ENCODE peak calls at places on chromosomes 5 and 9, in six cellular contexts. J is SK-N-SH, C is mammary epithelial cell, O is fibroblast of lung, D is keratinocyte, W is HepG2. T is an unnamed sample. For H3K27me3 and H3K79me2, the result is how much of the 10 kb centered on the place peaks cover.

GRCh38 chr9:15104826-15105420 is 194.7 kb upstream of the FREM1 start:
- DNase-seq in J (peak), C (peak), O (peak), D (peak), W (peak), T (peak)

GRCh38 chr5:142151436-142152382 is 43.1 kb downstream of the NDFIP1 start:
- DNase-seq in J (peak), C (peak), O (peak), D (no peak), W (peak), T (peak)

GRCh38 chr9:105373723-105374122 is 74.1 kb upstream of the FSD1L start:
- DNase-seq in J (no peak), C (no peak), O (no peak), D (no peak), W (no peak), T (no peak)

GRCh38 chr5:59746261-59746765 is 147.2 kb downstream of the PDE4D start:
- DNase-seq in J (no peak), C (peak), O (peak), D (no peak), W (no peak), T (no peak)

GRCh38 chr5:134464988-134465855 is 53.5 kb upstream of the CDKN2AIPNL start:
- DNase-seq in J (no peak), C (peak), O (no peak), D (no peak), W (peak), T (no peak)

GRCh38 chr5:85716344-85717202 is 901.2 kb upstream of the COX7C start:
- DNase-seq in J (no peak), C (no peak), O (no peak), D (no peak), W (no peak), T (no peak)

GRCh38 chr9:132041825-132042224 is 37.8 kb downstream of the MED27 start:
- DNase-seq in J (peak), C (no peak), O (no peak), D (no peak), W (no peak), T (no peak)

GRCh38 chr5:78922879-78923621 is 62.1 kb downstream of the ARSB start:
- DNase-seq in J (no peak), C (no peak), O (no peak), D (no peak), W (no peak), T (no peak)

GRCh38 chr5:640461-641330 is 28.6 kb downstream of the CEP72 start:
- DNase-seq in J (no peak), C (no peak), O (no peak), D (no peak), W (no peak), T (no peak)

GRCh38 chr5:177131019-177131320 is 2.6 kb upstream of the NSD1 start:
- DNase-seq in J (no peak), C (no peak), O (no peak), D (no peak), W (no peak), T (no peak)

GRCh38 chr5:149062371-149063016 is 368 bp downstream of the SH3TC2 start:
- DNase-seq in J (no peak), C (peak), O (peak), D (peak), W (peak), T (no peak)

GRCh38 chr5:75639912-75640311 is 28.7 kb downstream of the ANKDD1B start:
- DNase-seq in J (no peak), C (peak), O (no peak), D (no peak), W (no peak), T (no peak)

GRCh38 chr5:131810510-131811249 is 13.9 kb upstream of the FNIP1 start:
- DNase-seq in J (peak), C (no peak), O (peak), D (no peak), W (peak), T (no peak)

GRCh38 chr9:124897570-124898460 is 35.9 kb downstream of the ARPC5L start:
- DNase-seq in J (no peak), C (no peak), O (no peak), D (no peak), W (peak), T (no peak)

GRCh38 chr5:145922059-145922458 is 14.3 kb upstream of the SH3RF2 start:
- DNase-seq in J (no peak), C (peak), O (no peak), D (no peak), W (no peak), T (no peak)

GRCh38 chr5:30279237-30279636 is 914.2 kb upstream of the CDH6 start:
- DNase-seq in J (no peak), C (no peak), O (no peak), D (no peak), W (no peak), T (no peak)

GRCh38 chr5:147968855-147969254 is 62.5 kb upstream of the C5orf46 start:
- DNase-seq in J (no peak), C (no peak), O (peak), D (no peak), W (no peak), T (no peak)

GRCh38 chr9:6584881-6585597 is 60.5 kb downstream of the GLDC start:
- DNase-seq in J (peak), C (no peak), O (peak), D (no peak), W (peak), T (no peak)

GRCh38 chr5:36251218-36251617 is 9.5 kb upstream of the NADK2 start:
- DNase-seq in J (no peak), C (no peak), O (no peak), D (no peak), W (no peak), T (no peak)

GRCh38 chr5:55517804-55518203 is 17.0 kb downstream of the PLPP1 start:
- DNase-seq in J (no peak), C (no peak), O (no peak), D (no peak), W (no peak), T (no peak)

GRCh38 chr9:694499-695154 is 146.9 kb upstream of the DMRT1 start:
- DNase-seq in J (no peak), C (peak), O (peak), D (peak), W (no peak), T (no peak)
- H3K4me3 ChIP-seq in J (peak), C (no peak), O (peak), D (peak), W (no peak), T (no peak)

GRCh38 chr9:122216798-122217418 is 11.8 kb downstream of the LHX6 start:
- DNase-seq in J (no peak), C (no peak), O (no peak), D (no peak), W (no peak), T (no peak)
- H3K27me3 ChIP-seq in J (half or more), C (under half), O (half or more), D (half or more), W (under half), T (under half)

GRCh38 chr5:73282383-73282782 is 109.4 kb downstream of the TMEM174 start:
- DNase-seq in J (no peak), C (no peak), O (no peak), D (no peak), W (no peak), T (no peak)
- H3K79me2 ChIP-seq in J (under half), C (under half), O (under half), D (under half), W (under half), T (under half)

DNA sequence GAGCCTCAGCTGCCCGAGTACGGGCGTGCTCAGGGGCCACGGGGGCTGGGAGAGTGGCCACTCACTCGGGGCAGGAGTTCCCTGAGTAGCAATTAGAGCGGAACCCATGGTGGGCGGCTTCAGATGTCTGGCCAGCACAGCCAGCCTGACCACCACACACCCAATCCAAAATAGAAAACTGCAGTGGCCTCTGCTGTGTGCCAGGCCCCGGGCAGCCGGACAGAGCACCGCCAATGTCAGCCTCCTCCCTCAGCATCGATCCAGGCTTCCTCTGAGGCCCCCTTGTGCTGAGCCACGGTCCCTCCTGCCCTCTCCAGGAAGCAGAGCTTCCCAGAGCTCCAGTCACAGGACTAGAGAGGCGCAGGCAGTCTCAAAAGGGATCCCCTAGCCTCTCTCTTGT is 2.7 kb downstream of the ADAMTS2 start:
- DNase-seq in J (peak), C (no peak), O (peak), D (no peak), W (no peak), T (no peak)
- H3K4me3 ChIP-seq in J (peak), C (no peak), O (peak), D (no peak), W (no peak), T (no peak)

GRCh38 chr5:135493406-135494180 is 41.4 kb upstream of the TIFAB start:
- DNase-seq in J (no peak), C (peak), O (peak), D (peak), W (no peak), T (no peak)
- H3K27me3 ChIP-seq in J (under half), C (under half), O (under half), D (under half), W (under half), T (under half)

GRCh38 chr5:16934123-16934522 is 2.0 kb downstream of the MYO10 start:
- DNase-seq in J (peak), C (peak), O (peak), D (no peak), W (peak), T (peak)
- H3K79me2 ChIP-seq in J (half or more), C (half or more), O (half or more), D (half or more), W (under half), T (under half)

GRCh38 chr5:154491951-154492350 is 13.9 kb upstream of the HAND1 start:
- DNase-seq in J (no peak), C (no peak), O (no peak), D (no peak), W (no peak), T (no peak)

GRCh38 chr5:154494036-154494435 is 16.0 kb upstream of the HAND1 start:
- DNase-seq in J (no peak), C (no peak), O (no peak), D (no peak), W (no peak), T (no peak)

GRCh38 chr5:154498597-154499393 is 20.8 kb upstream of the HAND1 start:
- DNase-seq in J (no peak), C (no peak), O (no peak), D (no peak), W (no peak), T (no peak)

GRCh38 chr5:154487541-154487940 is 9.5 kb upstream of the HAND1 start:
- DNase-seq in J (peak), C (no peak), O (no peak), D (no peak), W (no peak), T (no peak)

GRCh38 chr5:154493274-154493673 is 15.2 kb upstream of the HAND1 start:
- DNase-seq in J (no peak), C (no peak), O (no peak), D (no peak), W (no peak), T (no peak)
- H3K4me3 ChIP-seq in J (no peak), C (no peak), O (no peak), D (no peak), W (no peak), T (no peak)

DNA sequence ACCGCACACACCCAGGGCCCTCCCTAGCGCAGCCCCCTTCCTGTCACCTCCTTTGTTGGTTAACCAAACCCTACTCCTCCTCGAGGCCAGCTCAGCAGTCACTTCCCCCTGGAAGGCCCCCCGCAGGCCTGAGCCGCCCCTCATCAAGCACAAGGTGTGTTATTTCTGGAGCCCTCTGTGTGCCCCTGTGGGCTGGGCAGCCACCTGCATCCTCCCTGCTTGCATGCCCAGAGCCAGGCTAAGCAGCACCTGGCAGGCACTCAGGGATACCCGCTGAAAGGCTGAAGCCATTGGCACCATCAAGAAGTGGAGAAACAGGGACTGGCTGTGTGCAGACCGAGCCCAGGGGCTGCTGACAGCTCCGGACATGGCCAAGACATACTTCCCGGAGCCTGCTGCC is 121.8 kb downstream of the ZNF354C start:
- DNase-seq in J (no peak), C (no peak), O (no peak), D (no peak), W (no peak), T (peak)
- H3K27me3 ChIP-seq in J (under half), C (under half), O (under half), D (under half), W (under half), T (under half)

GRCh38 chr9:134728021-134728795 is 86.6 kb downstream of the COL5A1 start:
- DNase-seq in J (no peak), C (no peak), O (no peak), D (no peak), W (no peak), T (no peak)
- H3K79me2 ChIP-seq in J (half or more), C (under half), O (under half), D (under half), W (under half), T (under half)

DNA sequence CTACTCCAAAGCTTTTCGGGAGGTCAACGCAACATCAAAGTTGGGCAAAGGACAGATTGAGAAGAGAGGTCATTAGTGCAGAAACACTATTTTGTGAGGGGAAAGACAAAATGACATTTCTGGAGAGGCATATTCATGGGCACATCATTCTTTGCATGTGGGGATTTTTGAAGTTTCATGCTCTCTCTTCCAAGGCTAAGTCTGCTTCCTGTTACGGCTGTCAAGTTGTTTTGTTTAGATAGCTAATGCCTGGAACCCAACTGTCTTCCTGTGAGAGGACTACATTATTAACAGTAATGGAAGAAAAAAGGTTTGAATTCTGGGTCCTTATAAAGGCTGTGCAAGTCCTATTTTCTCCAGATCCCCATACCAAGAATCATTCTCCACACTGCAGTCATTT is 413.4 kb upstream of the ZNF462 start:
- DNase-seq in J (no peak), C (no peak), O (no peak), D (no peak), W (no peak), T (no peak)
- H3K4me3 ChIP-seq in J (no peak), C (no peak), O (no peak), D (no peak), W (no peak), T (no peak)

T was measured in DND-41.